ENCODE peak calls at places on chromosomes 5 and 9, in eight cellular contexts. T, M, Q, V, L, J, I and Y are unnamed samples.

GRCh38 chr5:137497396-137498290 is 1.5 kb downstream of the SPOCK1 start:
- DNase-seq in T (no peak), M (peak), Q (no peak), V (no peak), L (no peak), J (no peak), I (no peak), Y (no peak)

GRCh38 chr9:108467653-108468324 is 388.0 kb downstream of the ACTL7B start:
- DNase-seq in T (no peak), M (no peak), Q (no peak), V (no peak), L (no peak), J (no peak), I (no peak), Y (no peak)

GRCh38 chr5:179153341-179153901 is 93.2 kb downstream of the ZNF354C start:
- DNase-seq in T (no peak), M (no peak), Q (no peak), V (no peak), L (no peak), J (peak), I (no peak), Y (no peak)

GRCh38 chr9:131275332-131276106 is 791 bp downstream of the FAM78A start:
- DNase-seq in T (no peak), M (no peak), Q (no peak), V (no peak), L (no peak), J (no peak), I (no peak), Y (peak)

GRCh38 chr5:31798168-31798567 is 159.2 kb downstream of the PDZD2 start:
- DNase-seq in T (no peak), M (no peak), Q (no peak), V (no peak), L (no peak), J (no peak), I (no peak), Y (no peak)

GRCh38 chr5:62373382-62373781 is 30.3 kb downstream of the DIMT1 start:
- DNase-seq in T (no peak), M (no peak), Q (no peak), V (no peak), L (no peak), J (no peak), I (no peak), Y (no peak)

GRCh38 chr9:65411336-65411735 is 126.3 kb upstream of the FOXD4L5 start:
- DNase-seq in T (no peak), M (no peak), Q (no peak), V (no peak), L (no peak), J (no peak), I (no peak), Y (no peak)

GRCh38 chr5:9947231-9947693 is 302.4 kb downstream of the ATPSCKMT start:
- DNase-seq in T (no peak), M (no peak), Q (no peak), V (no peak), L (no peak), J (no peak), I (no peak), Y (no peak)

GRCh38 chr5:146716636-146717035 is 161.9 kb downstream of the PPP2R2B start:
- DNase-seq in T (no peak), M (no peak), Q (no peak), V (no peak), L (no peak), J (no peak), I (no peak), Y (no peak)